ENCODE peak calls at places on chromosome 9, in nine cellular contexts. C is adrenal gland; N is brain microvascular endothelial cell; J is left ventricle myocardium inferior; Q is coronary artery; T is effector memory CD4-positive, alpha-beta T cell; L is endothelial cell of umbilical vein; S is cardiac muscle cell; A is GM23248. I is an unnamed sample.

GRCh38 chr9:13358128-13358527 is 78.6 kb upstream of the MPDZ start:
- DNase-seq in C (no peak), N (peak; percentile 80), J (no peak), Q (no peak), T (no peak), L (peak; percentile 43), S (no peak), A (peak; percentile 91), I (peak; percentile 25)

GRCh38 chr9:89442981-89443817 is 54.7 kb downstream of the SEMA4D start:
- DNase-seq in C (no peak), N (peak; percentile 66), J (no peak), Q (no peak), T (no peak), L (no peak), S (no peak), A (peak; percentile 26), I (no peak)

GRCh38 chr9:99594056-99594780 is 227.5 kb upstream of the NR4A3 start:
- DNase-seq in C (peak; percentile 61), N (no peak), J (no peak), Q (no peak), T (no peak), L (no peak), S (no peak), A (no peak), I (peak; percentile 65)

GRCh38 chr9:78297672-78297961 is 692 bp downstream of the PSAT1 start:
- DNase-seq in C (no peak), N (peak; percentile 28), J (no peak), Q (no peak), T (no peak), L (no peak), S (no peak), A (no peak), I (peak; percentile 74)

GRCh38 chr9:76161546-76161945 is 232.7 kb downstream of the RFK start:
- DNase-seq in C (no peak), N (peak; percentile 76), J (no peak), Q (no peak), T (no peak), L (no peak), S (peak; percentile 54), A (peak; percentile 81), I (no peak)

GRCh38 chr9:4927043-4927471 is 58.0 kb upstream of the JAK2 start:
- DNase-seq in C (no peak), N (no peak), J (no peak), Q (no peak), T (no peak), L (no peak), S (peak; percentile 41), A (peak; percentile 40), I (no peak)

GRCh38 chr9:111601237-111602018 is 2.0 kb upstream of the PTGR1 start:
- DNase-seq in C (peak; percentile 78), N (peak; percentile 45), J (no peak), Q (no peak), T (no peak), L (peak; percentile 97), S (no peak), A (peak; percentile 66), I (peak; percentile 40)

GRCh38 chr9:33076360-33077004 is at the start of gene SMU1:
- DNase-seq in C (peak; percentile 99), N (peak; percentile 95), J (peak; percentile 97), Q (peak; percentile 98), T (peak; percentile 95), L (peak; percentile 99), S (peak; percentile 97), A (peak; percentile 99), I (peak; percentile 97)

GRCh38 chr9:130378875-130379648 is 65.7 kb upstream of the ASS1 start:
- DNase-seq in C (no peak), N (no peak), J (no peak), Q (no peak), T (no peak), L (no peak), S (no peak), A (no peak), I (no peak)

GRCh38 chr9:32483343-32483742 is 42.7 kb downstream of the RIGI start:
- DNase-seq in C (no peak), N (no peak), J (no peak), Q (no peak), T (no peak), L (no peak), S (no peak), A (no peak), I (no peak)

GRCh38 chr9:137614631-137615386 is 4.0 kb upstream of the EHMT1 start:
- DNase-seq in C (no peak), N (no peak), J (no peak), Q (no peak), T (no peak), L (no peak), S (no peak), A (no peak), I (no peak)
- H3K27ac ChIP-seq in C (peak overlapping the region; percentile 72), N (no peak overlapping the region), J (no peak overlapping the region), Q (no peak overlapping the region), T (no peak overlapping the region), L (no peak overlapping the region), S (no peak overlapping the region), A (no peak overlapping the region), I (no peak overlapping the region)

DNA sequence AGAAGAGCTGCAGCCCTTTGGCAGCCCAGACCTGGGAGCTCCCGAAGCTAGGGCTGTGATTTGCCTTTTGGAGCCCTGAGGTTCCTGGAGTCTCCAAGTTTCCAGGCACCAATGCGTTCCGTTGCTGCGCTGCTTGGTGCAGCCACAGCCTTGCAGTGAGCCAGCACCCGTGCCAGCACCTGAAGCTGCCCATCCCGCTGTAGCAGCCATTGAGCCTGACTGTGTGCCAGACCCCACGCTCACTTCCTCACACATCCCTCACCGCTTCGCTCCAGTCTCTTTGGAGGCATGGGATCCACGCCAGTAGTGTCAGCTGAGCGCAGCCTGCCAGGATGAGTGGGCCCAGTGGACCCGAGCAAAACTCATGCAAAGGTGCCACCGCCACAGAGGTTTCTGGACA is 22.5 kb upstream of the C9orf72 start:
- DNase-seq in C (no peak), N (no peak), J (no peak), Q (no peak), T (no peak), L (no peak), S (no peak), A (no peak), I (no peak)
- H3K4me3 ChIP-seq in C (no peak overlapping the region), N (no peak overlapping the region), J (no peak overlapping the region), Q (no peak overlapping the region), T (no peak overlapping the region), L (no peak overlapping the region), S (no peak overlapping the region), A (no peak overlapping the region), I (no peak overlapping the region)

GRCh38 chr9:127529671-127530070 is 78.4 kb downstream of the LRSAM1 start:
- DNase-seq in C (no peak), N (no peak), J (no peak), Q (no peak), T (no peak), L (peak; percentile 81), S (no peak), A (no peak), I (no peak)
- H3K27ac ChIP-seq in C (no peak overlapping the region), N (no peak overlapping the region), J (peak overlapping the region; percentile 95), Q (no peak overlapping the region), T (no peak overlapping the region), L (peak overlapping the region; percentile 74), S (peak overlapping the region; percentile 81), A (no peak overlapping the region), I (no peak overlapping the region)

GRCh38 chr9:128190013-128190412 is 1.4 kb downstream of the CIZ1 start:
- DNase-seq in C (no peak), N (no peak), J (no peak), Q (no peak), T (no peak), L (no peak), S (no peak), A (no peak), I (no peak)

GRCh38 chr9:128190516-128191405 is 611 bp downstream of the CIZ1 start:
- DNase-seq in C (no peak), N (no peak), J (no peak), Q (peak; percentile 72), T (peak; percentile 18), L (no peak), S (peak; percentile 17), A (peak; percentile 39), I (peak; percentile 39)

GRCh38 chr9:128192601-128193371 is 1.4 kb upstream of the CIZ1 start:
- DNase-seq in C (peak; percentile 95), N (peak; percentile 68), J (peak; percentile 61), Q (peak; percentile 85), T (peak; percentile 33), L (peak; percentile 95), S (no peak), A (peak; percentile 94), I (no peak)

GRCh38 chr9:128191406-128192046 is at the start of gene CIZ1:
- DNase-seq in C (peak; percentile 84), N (peak; percentile 33), J (peak; percentile 83), Q (peak; percentile 83), T (peak; percentile 54), L (peak; percentile 76), S (peak; percentile 84), A (peak; percentile 90), I (peak; percentile 86)

DNA sequence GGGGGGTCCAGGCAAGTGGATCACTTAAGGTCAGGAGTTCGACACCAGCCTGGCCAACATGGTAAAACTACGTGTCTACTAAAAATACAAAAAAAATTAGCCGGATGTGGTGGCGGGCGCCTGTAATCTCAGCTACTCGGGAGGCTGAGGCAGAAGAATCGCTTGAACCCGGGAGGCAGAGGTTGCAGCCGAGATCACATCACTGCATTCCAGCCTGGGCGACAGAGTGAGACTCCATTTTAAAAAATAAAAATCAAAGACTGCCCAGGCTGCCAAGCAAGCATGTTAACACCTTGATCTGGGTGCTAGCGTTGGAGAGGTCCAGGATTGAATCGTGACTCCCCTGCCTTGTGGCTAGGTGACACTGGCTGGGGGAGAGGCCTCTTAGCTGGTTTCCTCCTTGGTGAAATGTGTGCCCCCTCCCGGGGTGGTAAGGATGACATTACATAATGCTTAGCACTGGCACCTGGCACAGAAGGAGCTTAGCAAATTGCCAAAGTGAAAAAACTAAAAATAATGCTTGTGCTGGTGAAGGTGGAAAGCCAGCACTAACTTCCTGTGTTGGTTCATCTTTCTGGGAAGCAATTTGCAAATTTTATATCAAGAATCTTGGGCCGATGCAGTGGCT is 2.2 kb upstream of the CIZ1 start:
- DNase-seq in C (no peak), N (no peak), J (no peak), Q (no peak), T (no peak), L (no peak), S (no peak), A (no peak), I (no peak)
- H3K4me3 ChIP-seq in C (no peak overlapping the region), N (no peak overlapping the region), J (peak overlapping the region; percentile 80), Q (no peak overlapping the region), T (no peak overlapping the region), L (no peak overlapping the region), S (no peak overlapping the region), A (peak overlapping the region; percentile 82), I (no peak overlapping the region)

I was measured in SJCRH30.